ENCODE peak calls at places on chromosome 7, in six cellular contexts. U is AG04450, X is HFF-Myc, F is fibroblast of mammary gland, G is neural progenitor cell, O is Peyer's patch. D is an unnamed sample.

GRCh38 chr7:18457832-18458231 is 37.7 kb upstream of the HDAC9 start:
- DNase-seq in O (no peak), X (no peak), U (no peak), G (no peak), F (no peak), D (peak; percentile 78)

GRCh38 chr7:82595176-82595575 is 151.6 kb upstream of the CACNA2D1 start:
- DNase-seq in O (no peak), G (no peak), F (no peak), X (no peak), U (no peak), D (no peak)

GRCh38 chr7:111029141-111029572 is 61.8 kb upstream of the LRRN3 start:
- DNase-seq in O (no peak), F (no peak), X (no peak), U (no peak), G (no peak), D (no peak)

GRCh38 chr7:148623586-148624282 is 33.2 kb downstream of the C7orf33 start:
- DNase-seq in F (peak; percentile 45), O (no peak), U (no peak), G (no peak), X (no peak), D (peak; percentile 9)

GRCh38 chr7:155950898-155951553 is 138.8 kb upstream of the SHH start:
- DNase-seq in U (no peak), O (peak; percentile 43), X (no peak), G (no peak), F (no peak), D (no peak)

GRCh38 chr7:120402368-120402767 is 129.4 kb downstream of the KCND2 start:
- DNase-seq in X (no peak), O (no peak), G (no peak), U (no peak), F (peak; percentile 44), D (peak; percentile 78)

GRCh38 chr7:29194206-29194593 is 375 bp upstream of the CHN2 start:
- DNase-seq in F (no peak), U (no peak), O (peak; percentile 50), G (peak; percentile 72), X (no peak), D (no peak)

GRCh38 chr7:2564970-2565546 is 6.3 kb downstream of the IQCE start:
- DNase-seq in O (peak; percentile 66), F (no peak), U (no peak), G (no peak), X (no peak), D (no peak)

GRCh38 chr7:21999896-22000295 is 54.2 kb upstream of the CDCA7L start:
- DNase-seq in G (no peak), U (no peak), O (no peak), X (no peak), F (peak; percentile 66), D (peak; percentile 71)

GRCh38 chr7:140403878-140404564 is at the start of gene RAB19:
- DNase-seq in U (no peak), G (peak; percentile 43), X (no peak), O (peak; percentile 82), F (no peak), D (peak; percentile 29)

GRCh38 chr7:65840446-65840845 is 32.4 kb upstream of the VKORC1L1 start:
- DNase-seq in G (peak; percentile 66), X (no peak), F (peak; percentile 62), O (no peak), U (no peak), D (peak; percentile 64)

GRCh38 chr7:40715053-40715430 is 580.2 kb downstream of the SUGCT start:
- DNase-seq in G (no peak), F (peak; percentile 67), U (no peak), X (no peak), O (no peak), D (no peak)

GRCh38 chr7:47454961-47455871 is 126.7 kb downstream of the TNS3 start:
- DNase-seq in X (no peak), F (no peak), G (no peak), O (peak; percentile 42), U (no peak), D (no peak)

GRCh38 chr7:138919912-138920311 is 61.3 kb downstream of the KIAA1549 start:
- DNase-seq in U (no peak), F (no peak), O (no peak), X (no peak), G (no peak), D (no peak)

GRCh38 chr7:30445770-30446169 is 32.8 kb downstream of the NOD1 start:
- DNase-seq in X (no peak), G (peak; percentile 15), U (no peak), F (peak; percentile 70), O (peak; percentile 95), D (no peak)

GRCh38 chr7:25854608-25855497 is 297.1 kb upstream of the NFE2L3 start:
- DNase-seq in U (peak; percentile 99), G (peak; percentile 97), X (no peak), F (peak; percentile 100), O (peak; percentile 77), D (peak; percentile 99)

GRCh38 chr7:123633553-123633952 is 22.1 kb upstream of the LMOD2 start:
- DNase-seq in G (no peak), X (peak; percentile 77), U (no peak), F (peak; percentile 86), O (no peak), D (peak; percentile 74)

GRCh38 chr7:116955340-116955739 is 2.0 kb downstream of the ST7 start:
- DNase-seq in F (no peak), U (no peak), O (no peak), X (no peak), G (no peak), D (no peak)
- H3K4me3 ChIP-seq in F (no peak overlapping the region), U (peak overlapping the region; percentile 64), O (no peak overlapping the region), X (peak overlapping the region; percentile 65), G (no peak overlapping the region), D (peak overlapping the region; percentile 70)

DNA sequence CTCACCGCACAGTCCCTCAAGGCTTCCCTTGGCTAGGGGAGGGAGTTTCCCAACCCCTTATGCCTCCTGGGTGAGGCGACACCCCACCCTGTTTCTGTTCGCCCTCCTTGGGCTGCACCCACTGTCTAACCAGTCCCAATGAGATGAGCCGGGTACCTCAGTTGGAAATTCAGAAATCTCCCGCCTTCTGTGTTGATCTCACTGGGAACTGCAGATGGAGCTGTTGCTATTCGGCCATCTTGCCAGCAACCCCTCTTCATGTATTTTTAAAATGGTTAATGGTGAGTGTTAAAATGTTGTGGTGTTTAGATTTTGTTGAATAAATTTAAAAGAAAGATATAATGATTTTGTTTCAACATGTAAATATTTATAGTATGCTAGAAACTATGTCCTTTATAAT is 22.0 kb downstream of the UMAD1 start:
- DNase-seq in G (peak; percentile 58), X (no peak), U (no peak), O (no peak), F (peak; percentile 22), D (peak; percentile 21)
- TF ChIP-seq CTCF in G (peak; percentile 69), X (peak; percentile 31), U (peak; percentile 55), O (no peak), F (peak; percentile 39), D (peak; percentile 43)

DNA sequence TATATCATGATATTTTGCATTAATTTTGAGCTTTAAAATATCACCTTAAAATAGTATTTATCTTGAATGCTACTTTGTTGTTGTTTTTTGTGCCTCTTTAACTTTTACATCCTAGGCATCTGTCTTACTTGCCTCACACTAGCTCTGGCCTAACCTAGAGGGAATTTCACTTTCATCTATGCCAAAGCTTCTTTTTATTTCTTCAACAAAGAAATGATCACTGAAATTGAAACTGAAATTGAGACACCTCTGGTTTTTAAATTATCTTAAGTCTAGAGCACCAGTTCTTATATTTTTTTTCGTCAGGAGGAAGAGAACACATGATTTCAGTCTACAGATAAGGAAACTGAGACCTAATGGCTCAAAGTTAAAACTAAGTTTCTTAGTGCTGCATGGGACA is 3.5 kb upstream of the SCIN start:
- DNase-seq in G (no peak), O (no peak), F (no peak), X (no peak), U (no peak), D (no peak)
- H3K4me3 ChIP-seq in G (no peak overlapping the region), O (no peak overlapping the region), F (no peak overlapping the region), X (no peak overlapping the region), U (no peak overlapping the region), D (no peak overlapping the region)

GRCh38 chr7:44963526-44964290 is 15.1 kb downstream of the MYO1G start:
- DNase-seq in U (no peak), G (no peak), F (no peak), X (no peak), O (no peak), D (no peak)

GRCh38 chr7:44964384-44964830 is 14.4 kb downstream of the MYO1G start:
- DNase-seq in U (no peak), X (no peak), F (peak; percentile 30), G (peak; percentile 41), O (no peak), D (peak; percentile 24)

GRCh38 chr7:44965937-44966730 is 12.7 kb downstream of the MYO1G start:
- DNase-seq in G (no peak), F (no peak), X (no peak), U (no peak), O (no peak), D (no peak)

GRCh38 chr7:44965441-44965903 is 13.3 kb downstream of the MYO1G start:
- DNase-seq in X (no peak), U (no peak), G (no peak), F (no peak), O (no peak), D (no peak)

DNA sequence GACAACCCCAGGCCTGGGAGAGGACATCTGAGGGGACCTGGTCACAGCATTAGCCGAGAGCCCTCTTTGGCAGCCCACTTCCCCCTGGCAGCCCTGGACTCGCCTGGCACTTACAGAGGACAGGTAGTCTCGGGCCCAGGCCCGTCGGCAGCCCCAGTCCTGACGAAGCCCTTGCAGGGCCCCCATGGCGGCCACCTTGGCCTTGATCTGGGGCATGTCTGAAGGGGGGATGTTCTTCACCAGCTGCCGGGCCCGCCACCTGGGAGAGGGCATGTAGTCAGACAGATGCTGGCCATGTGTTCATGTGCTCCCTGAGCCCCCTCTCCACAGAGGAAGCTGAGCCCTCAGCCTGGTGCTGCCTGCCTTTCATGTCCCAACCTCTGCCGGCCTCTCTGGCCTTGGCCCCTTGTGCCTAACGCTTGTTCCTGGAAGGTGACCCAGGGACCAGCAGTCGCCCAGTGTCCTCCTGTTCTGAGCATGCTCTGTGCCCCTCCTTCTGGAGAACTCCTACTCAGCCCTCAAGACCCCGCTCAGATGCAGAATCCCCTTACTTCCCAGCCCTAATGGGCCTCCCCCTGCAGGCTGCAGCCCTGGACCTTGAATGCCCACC is 13.9 kb downstream of the MYO1G start:
- DNase-seq in F (no peak), G (no peak), X (no peak), O (no peak), U (no peak), D (no peak)
- TF ChIP-seq CTCF in F (no peak), G (no peak), X (no peak), O (no peak), U (no peak), D (no peak)

GRCh38 chr7:35251606-35252310 is 2.1 kb downstream of the TBX20 start:
- DNase-seq in X (no peak), O (no peak), F (no peak), U (no peak), G (no peak), D (no peak)

GRCh38 chr7:35254496-35255416 is 856 bp upstream of the TBX20 start:
- DNase-seq in X (no peak), G (peak; percentile 67), O (no peak), U (no peak), F (no peak), D (no peak)

GRCh38 chr7:35253680-35254495 is at the start of gene TBX20:
- DNase-seq in F (peak; percentile 23), U (no peak), X (no peak), O (no peak), G (peak; percentile 91), D (peak; percentile 28)

GRCh38 chr7:35252584-35252983 is 1.3 kb downstream of the TBX20 start:
- DNase-seq in X (no peak), U (no peak), O (no peak), G (no peak), F (no peak), D (no peak)

GRCh38 chr7:35253182-35253679 is 669 bp downstream of the TBX20 start:
- DNase-seq in O (no peak), G (peak; percentile 72), X (no peak), U (no peak), F (no peak), D (no peak)
- H3K4me3 ChIP-seq in O (peak overlapping the region; percentile 35), G (peak overlapping the region; percentile 46), X (peak overlapping the region; percentile 23), U (peak overlapping the region; percentile 54), F (no peak overlapping the region), D (no peak overlapping the region)

D was measured in epithelial cell of esophagus.